ENCODE peak calls at places on chromosomes 13 and 19, in six cellular contexts. One of them, this sample, is unnamed.

GRCh38 chr13:79225487-79226232 is 180.4 kb downstream of the RBM26 start:
- DNase-seq in K562: no peak
- DNase-seq in H1: no peak
- DNase-seq in GM12878: no peak
- DNase-seq in HepG2: no peak
- DNase-seq in HCT116: no peak
- DNase-seq in this sample: no peak

GRCh38 chr13:39776439-39776838 is 121.0 kb downstream of the COG6 start:
- DNase-seq in K562: no peak
- DNase-seq in H1: no peak
- DNase-seq in GM12878: no peak
- DNase-seq in HepG2: no peak
- DNase-seq in HCT116: no peak
- DNase-seq in this sample: peak

GRCh38 chr13:103908274-103908673 is 842.1 kb upstream of the SLC10A2 start:
- DNase-seq in K562: no peak
- DNase-seq in H1: no peak
- DNase-seq in GM12878: no peak
- DNase-seq in HepG2: no peak
- DNase-seq in HCT116: no peak
- DNase-seq in this sample: no peak

GRCh38 chr13:72820898-72821279 is 39.0 kb downstream of the PIBF1 start:
- DNase-seq in K562: no peak
- DNase-seq in H1: no peak
- DNase-seq in GM12878: no peak
- DNase-seq in HepG2: no peak
- DNase-seq in HCT116: no peak
- DNase-seq in this sample: no peak

GRCh38 chr13:80603351-80603750 is 262.4 kb upstream of the SPRY2 start:
- DNase-seq in K562: no peak
- DNase-seq in H1: no peak
- DNase-seq in GM12878: no peak
- DNase-seq in HepG2: no peak
- DNase-seq in HCT116: no peak
- DNase-seq in this sample: no peak

GRCh38 chr13:20178156-20178555 is 14.6 kb downstream of the GJB2 start:
- DNase-seq in K562: no peak
- DNase-seq in H1: no peak
- DNase-seq in GM12878: no peak
- DNase-seq in HepG2: no peak
- DNase-seq in HCT116: no peak
- DNase-seq in this sample: no peak

GRCh38 chr19:12801466-12802266 is at the start of the genes PRDX2 and THSD8:
- DNase-seq in K562: peak
- DNase-seq in H1: peak
- DNase-seq in GM12878: no peak
- DNase-seq in HepG2: peak
- DNase-seq in HCT116: no peak
- DNase-seq in this sample: peak

GRCh38 chr19:17424743-17425365 is 5.0 kb downstream of the MVB12A start:
- DNase-seq in K562: peak
- DNase-seq in H1: peak
- DNase-seq in GM12878: no peak
- DNase-seq in HepG2: no peak
- DNase-seq in HCT116: no peak
- DNase-seq in this sample: peak

GRCh38 chr13:92843549-92843948 is 383.1 kb upstream of the GPC6 start:
- DNase-seq in K562: no peak
- DNase-seq in H1: no peak
- DNase-seq in GM12878: no peak
- DNase-seq in HepG2: no peak
- DNase-seq in HCT116: no peak
- DNase-seq in this sample: no peak

GRCh38 chr19:10122066-10122465 is 2.4 kb upstream of the EIF3G start:
- DNase-seq in K562: no peak
- DNase-seq in H1: no peak
- DNase-seq in GM12878: no peak
- DNase-seq in HepG2: no peak
- DNase-seq in HCT116: no peak
- DNase-seq in this sample: peak

GRCh38 chr13:81051873-81052272 is 710.9 kb upstream of the SPRY2 start:
- DNase-seq in K562: no peak
- DNase-seq in H1: no peak
- DNase-seq in GM12878: no peak
- DNase-seq in HepG2: no peak
- DNase-seq in HCT116: no peak
- DNase-seq in this sample: peak

GRCh38 chr13:39881887-39882286 is 226.4 kb downstream of the COG6 start:
- DNase-seq in K562: no peak
- DNase-seq in H1: no peak
- DNase-seq in GM12878: no peak
- DNase-seq in HepG2: no peak
- DNase-seq in HCT116: no peak
- DNase-seq in this sample: peak

GRCh38 chr19:58386166-58386575 is 898 bp upstream of the RPS5 start:
- DNase-seq in K562: no peak
- DNase-seq in H1: no peak
- DNase-seq in GM12878: no peak
- DNase-seq in HepG2: no peak
- DNase-seq in HCT116: no peak
- DNase-seq in this sample: no peak

GRCh38 chr13:113926951-113927660 is 46.8 kb downstream of the C13orf46 start:
- DNase-seq in K562: no peak
- DNase-seq in H1: no peak
- DNase-seq in GM12878: no peak
- DNase-seq in HepG2: no peak
- DNase-seq in HCT116: no peak
- DNase-seq in this sample: no peak

DNA sequence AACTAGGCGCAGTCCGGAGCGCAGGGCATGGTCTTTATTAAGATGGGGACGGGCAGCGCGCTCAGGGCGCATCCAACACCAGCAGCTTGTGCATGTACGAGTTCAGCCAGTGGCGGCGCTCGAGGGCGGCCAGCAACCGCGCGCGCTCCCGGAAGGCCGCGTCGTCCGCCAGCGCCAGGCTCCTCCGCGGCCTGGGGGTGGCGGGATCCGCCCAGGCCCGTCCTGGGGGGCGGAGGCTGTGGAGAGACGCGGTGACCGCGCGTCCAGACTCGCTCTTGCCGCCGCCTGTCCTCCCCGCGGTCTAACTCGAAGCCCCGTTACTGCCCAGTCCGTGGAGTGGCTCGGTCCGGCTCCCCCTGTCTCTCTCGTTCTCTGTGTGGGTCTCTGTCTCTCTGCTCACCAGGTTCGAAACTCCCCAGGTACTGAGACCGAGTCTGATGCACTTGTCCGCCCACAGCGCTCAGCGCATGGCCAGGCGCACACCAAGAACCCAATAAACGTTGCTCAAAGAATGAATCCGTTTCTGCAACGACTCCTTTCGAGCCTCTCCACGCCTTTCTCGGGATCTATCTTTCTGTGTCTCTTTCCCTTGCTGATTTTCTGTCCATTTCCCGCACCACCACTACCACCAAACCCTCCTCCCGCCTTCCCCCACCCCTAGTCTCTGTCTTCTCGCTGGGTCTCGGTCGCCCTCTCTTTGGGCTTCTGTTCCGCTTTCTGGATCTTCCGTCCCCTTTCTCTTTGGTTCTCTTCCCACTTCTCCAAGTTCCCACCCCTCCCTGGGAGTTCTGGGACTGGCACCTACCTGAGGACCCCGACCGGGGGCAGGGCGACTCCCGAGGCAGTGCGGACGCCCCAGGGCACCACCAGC is 599 bp downstream of the PTH2 start:
- DNase-seq in K562: peak
- DNase-seq in H1: peak
- DNase-seq in GM12878: no peak
- DNase-seq in HepG2: no peak
- DNase-seq in HCT116: no peak
- DNase-seq in this sample: peak
- TF ChIP-seq MAX in K562: peak
- TF ChIP-seq MAX in H1: peak
- TF ChIP-seq MAX in GM12878: no peak
- TF ChIP-seq MAX in HepG2: no peak
- TF ChIP-seq MAX in HCT116: no peak
- TF ChIP-seq MAX in this sample: no peak

GRCh38 chr19:5214371-5214770 is 126.2 kb downstream of the PTPRS start:
- DNase-seq in K562: no peak
- DNase-seq in H1: no peak
- DNase-seq in GM12878: no peak
- DNase-seq in HepG2: no peak
- DNase-seq in HCT116: no peak
- DNase-seq in this sample: no peak
- TF ChIP-seq EZH2 in K562: no peak
- TF ChIP-seq EZH2 in H1: no peak
- TF ChIP-seq EZH2 in GM12878: no peak
- TF ChIP-seq EZH2 in HepG2: no peak
- TF ChIP-seq EZH2 in HCT116: no peak
- TF ChIP-seq EZH2 in this sample: no peak

GRCh38 chr19:41476583-41476982 is 33.6 kb downstream of the ERICH4 start:
- DNase-seq in K562: no peak
- DNase-seq in H1: no peak
- DNase-seq in GM12878: no peak
- DNase-seq in HepG2: no peak
- DNase-seq in HCT116: no peak
- DNase-seq in this sample: no peak

GRCh38 chr19:41479757-41480191 is 36.8 kb downstream of the ERICH4 start:
- DNase-seq in K562: peak
- DNase-seq in H1: no peak
- DNase-seq in GM12878: no peak
- DNase-seq in HepG2: no peak
- DNase-seq in HCT116: no peak
- DNase-seq in this sample: peak

GRCh38 chr19:41480336-41480735 is 37.4 kb downstream of the ERICH4 start:
- DNase-seq in K562: no peak
- DNase-seq in H1: no peak
- DNase-seq in GM12878: no peak
- DNase-seq in HepG2: no peak
- DNase-seq in HCT116: no peak
- DNase-seq in this sample: peak

GRCh38 chr19:41478171-41478570 is 35.2 kb downstream of the ERICH4 start:
- DNase-seq in K562: no peak
- DNase-seq in H1: no peak
- DNase-seq in GM12878: no peak
- DNase-seq in HepG2: no peak
- DNase-seq in HCT116: no peak
- DNase-seq in this sample: peak

DNA sequence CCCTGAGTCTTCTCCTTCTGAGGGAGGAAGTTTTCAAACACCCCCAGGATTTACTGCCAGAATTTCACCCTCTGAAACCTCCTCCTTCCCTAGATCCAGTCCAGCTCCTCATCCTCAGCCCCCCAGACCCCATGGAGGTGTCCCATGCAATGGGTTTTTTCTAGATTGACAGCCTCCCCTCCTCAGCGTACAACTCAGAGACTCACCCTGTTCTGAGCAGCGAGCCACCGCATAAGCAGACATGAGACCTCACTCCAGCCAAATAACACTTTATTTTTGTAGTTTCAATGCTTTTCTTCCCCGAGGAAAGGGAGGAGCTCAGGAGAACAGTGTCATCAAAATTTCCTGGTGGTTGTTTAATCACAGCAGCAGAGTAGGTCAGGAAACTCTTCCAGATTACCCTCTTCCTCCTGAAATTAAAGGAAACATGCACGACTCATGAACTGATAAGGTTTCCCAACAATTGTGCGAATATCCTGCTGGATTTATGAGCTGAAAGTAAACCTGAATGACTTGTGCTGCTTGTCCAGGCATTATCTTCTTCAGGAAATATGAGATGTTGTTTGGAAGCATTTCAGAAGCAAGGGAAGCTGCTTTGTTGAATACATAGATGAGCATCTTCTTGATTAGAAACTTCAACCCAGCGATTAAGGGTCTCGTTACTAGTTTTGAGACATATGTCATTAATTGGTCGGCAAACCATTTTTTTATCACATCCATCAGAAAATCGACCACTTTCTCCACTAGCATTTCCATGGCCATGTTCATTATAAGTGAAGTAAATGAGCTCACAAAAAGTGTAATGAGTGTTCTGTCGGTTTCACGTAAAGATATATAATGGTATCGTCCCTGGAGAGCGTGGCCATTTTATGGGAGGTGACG is 36.2 kb downstream of the ERICH4 start:
- DNase-seq in K562: no peak
- DNase-seq in H1: no peak
- DNase-seq in GM12878: no peak
- DNase-seq in HepG2: no peak
- DNase-seq in HCT116: no peak
- DNase-seq in this sample: peak
- TF ChIP-seq MAX in K562: no peak
- TF ChIP-seq MAX in H1: no peak
- TF ChIP-seq MAX in GM12878: no peak
- TF ChIP-seq MAX in HepG2: no peak
- TF ChIP-seq MAX in HCT116: no peak
- TF ChIP-seq MAX in this sample: no peak

DNA sequence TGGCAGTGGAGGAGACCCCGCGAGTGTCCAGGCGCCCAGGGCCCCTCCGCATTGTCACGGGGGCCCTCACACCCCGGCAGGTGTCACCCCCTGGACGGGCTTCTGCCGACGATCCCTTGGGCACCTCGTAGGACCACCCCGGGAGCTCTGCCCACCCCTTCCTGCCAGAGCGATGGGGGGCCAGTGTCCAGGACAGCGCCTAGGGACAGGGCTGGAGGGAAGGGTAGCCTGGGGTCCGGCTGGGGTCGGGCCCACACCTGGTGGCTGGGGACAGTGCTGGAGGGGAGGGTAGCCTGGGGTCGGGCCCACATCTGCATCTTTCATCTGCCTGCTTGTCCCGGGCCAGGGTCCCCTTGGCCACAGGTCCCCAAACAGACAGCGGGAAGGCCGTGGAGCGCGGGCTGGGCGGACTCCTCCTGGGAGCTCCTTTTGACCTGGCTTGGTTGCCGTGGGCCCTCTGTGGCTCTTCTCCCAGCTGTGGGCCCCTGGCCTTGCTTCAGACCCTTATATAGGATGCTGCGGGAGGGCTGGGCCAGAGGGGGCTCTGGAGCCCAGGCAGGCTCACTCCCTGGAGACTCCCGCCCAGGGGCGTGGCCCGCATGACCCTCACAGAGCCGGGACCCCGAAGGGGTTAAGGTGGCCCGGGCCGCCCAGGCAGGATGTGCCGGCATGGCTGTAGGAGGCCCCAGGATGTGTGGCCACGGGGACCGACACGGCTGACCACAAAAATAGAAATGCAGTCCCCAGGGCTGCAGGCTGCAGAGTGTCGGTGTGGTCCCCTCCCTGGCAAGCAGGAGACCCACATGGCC is 74.1 kb upstream of the MCF2L start:
- DNase-seq in K562: no peak
- DNase-seq in H1: peak
- DNase-seq in GM12878: no peak
- DNase-seq in HepG2: peak
- DNase-seq in HCT116: no peak
- DNase-seq in this sample: no peak
- TF ChIP-seq EZH2 in K562: no peak
- TF ChIP-seq EZH2 in H1: no peak
- TF ChIP-seq EZH2 in GM12878: no peak
- TF ChIP-seq EZH2 in HepG2: no peak
- TF ChIP-seq EZH2 in HCT116: no peak
- TF ChIP-seq EZH2 in this sample: peak

This sample was measured in endothelial cell of umbilical vein.